ENCODE peak calls at places on chromosomes 4 and X, in six cellular contexts. One of them, this sample, is unnamed.
A peak's percentile ranks its signal among the peaks of the same experiment; 100 is the strongest.

GRCh38 chrX:13432376-13432775 is 112.5 kb upstream of the ATXN3L start:
- DNase-seq in PC-3: peak; percentile 45
- DNase-seq in LoVo: no peak
- DNase-seq in natural killer cell treated with Interleukin-12 subunit alpha and Interleukin-12 subunit beta and Interleukin-15 and Interleukin-18, amount 100 ng/mL, for 72 hours: no peak
- DNase-seq in NCI-H2029: no peak
- DNase-seq in psoas muscle: no peak
- DNase-seq in this sample: no peak

GRCh38 chrX:97936296-97936695 is 1052.6 kb downstream of the RPA4 start:
- DNase-seq in PC-3: no peak
- DNase-seq in LoVo: no peak
- DNase-seq in natural killer cell treated with Interleukin-12 subunit alpha and Interleukin-12 subunit beta and Interleukin-15 and Interleukin-18, amount 100 ng/mL, for 72 hours: no peak
- DNase-seq in NCI-H2029: no peak
- DNase-seq in psoas muscle: no peak
- DNase-seq in this sample: no peak

GRCh38 chr4:108492816-108493595 is 127.4 kb upstream of the RPL34 start:
- DNase-seq in PC-3: peak; percentile 4
- DNase-seq in LoVo: peak; percentile 28
- DNase-seq in natural killer cell treated with Interleukin-12 subunit alpha and Interleukin-12 subunit beta and Interleukin-15 and Interleukin-18, amount 100 ng/mL, for 72 hours: no peak
- DNase-seq in NCI-H2029: no peak
- DNase-seq in psoas muscle: no peak
- DNase-seq in this sample: no peak

GRCh38 chrX:108304210-108304609 is 134.0 kb downstream of the COL4A6 start:
- DNase-seq in PC-3: peak; percentile 41
- DNase-seq in LoVo: no peak
- DNase-seq in natural killer cell treated with Interleukin-12 subunit alpha and Interleukin-12 subunit beta and Interleukin-15 and Interleukin-18, amount 100 ng/mL, for 72 hours: no peak
- DNase-seq in NCI-H2029: no peak
- DNase-seq in psoas muscle: no peak
- DNase-seq in this sample: no peak

GRCh38 chr4:40270609-40271008 is 64.5 kb upstream of the CHRNA9 start:
- DNase-seq in PC-3: no peak
- DNase-seq in LoVo: no peak
- DNase-seq in natural killer cell treated with Interleukin-12 subunit alpha and Interleukin-12 subunit beta and Interleukin-15 and Interleukin-18, amount 100 ng/mL, for 72 hours: no peak
- DNase-seq in NCI-H2029: no peak
- DNase-seq in psoas muscle: no peak
- DNase-seq in this sample: no peak

GRCh38 chrX:109485470-109486340 is 3.8 kb upstream of the GUCY2F start:
- DNase-seq in PC-3: peak; percentile 71
- DNase-seq in LoVo: peak; percentile 60
- DNase-seq in natural killer cell treated with Interleukin-12 subunit alpha and Interleukin-12 subunit beta and Interleukin-15 and Interleukin-18, amount 100 ng/mL, for 72 hours: no peak
- DNase-seq in NCI-H2029: peak; percentile 2
- DNase-seq in psoas muscle: peak; percentile 18
- DNase-seq in this sample: peak; percentile 29

GRCh38 chrX:132216806-132217202 is 2.4 kb downstream of the RAP2C start:
- DNase-seq in PC-3: peak; percentile 27
- DNase-seq in LoVo: no peak
- DNase-seq in natural killer cell treated with Interleukin-12 subunit alpha and Interleukin-12 subunit beta and Interleukin-15 and Interleukin-18, amount 100 ng/mL, for 72 hours: no peak
- DNase-seq in NCI-H2029: no peak
- DNase-seq in psoas muscle: no peak
- DNase-seq in this sample: no peak

GRCh38 chr4:176660561-176660960 is 132.2 kb downstream of the VEGFC start:
- DNase-seq in PC-3: peak; percentile 46
- DNase-seq in LoVo: no peak
- DNase-seq in natural killer cell treated with Interleukin-12 subunit alpha and Interleukin-12 subunit beta and Interleukin-15 and Interleukin-18, amount 100 ng/mL, for 72 hours: no peak
- DNase-seq in NCI-H2029: no peak
- DNase-seq in psoas muscle: no peak
- DNase-seq in this sample: no peak

GRCh38 chr4:155954118-155954503 is 445 bp upstream of the CTSO start:
- DNase-seq in PC-3: no peak
- DNase-seq in LoVo: no peak
- DNase-seq in natural killer cell treated with Interleukin-12 subunit alpha and Interleukin-12 subunit beta and Interleukin-15 and Interleukin-18, amount 100 ng/mL, for 72 hours: no peak
- DNase-seq in NCI-H2029: no peak
- DNase-seq in psoas muscle: peak; percentile 12
- DNase-seq in this sample: no peak

GRCh38 chrX:102728646-102729045 is 8.1 kb downstream of the GPRASP3 start:
- DNase-seq in PC-3: no peak
- DNase-seq in LoVo: no peak
- DNase-seq in natural killer cell treated with Interleukin-12 subunit alpha and Interleukin-12 subunit beta and Interleukin-15 and Interleukin-18, amount 100 ng/mL, for 72 hours: no peak
- DNase-seq in NCI-H2029: no peak
- DNase-seq in psoas muscle: no peak
- DNase-seq in this sample: no peak

GRCh38 chr4:24607338-24607737 is 23.0 kb upstream of the DHX15 start:
- DNase-seq in PC-3: no peak
- DNase-seq in LoVo: no peak
- DNase-seq in natural killer cell treated with Interleukin-12 subunit alpha and Interleukin-12 subunit beta and Interleukin-15 and Interleukin-18, amount 100 ng/mL, for 72 hours: no peak
- DNase-seq in NCI-H2029: no peak
- DNase-seq in psoas muscle: no peak
- DNase-seq in this sample: no peak

GRCh38 chr4:143300860-143301259 is 35.8 kb upstream of the GAB1 start:
- DNase-seq in PC-3: no peak
- DNase-seq in LoVo: no peak
- DNase-seq in natural killer cell treated with Interleukin-12 subunit alpha and Interleukin-12 subunit beta and Interleukin-15 and Interleukin-18, amount 100 ng/mL, for 72 hours: no peak
- DNase-seq in NCI-H2029: no peak
- DNase-seq in psoas muscle: no peak
- DNase-seq in this sample: no peak

GRCh38 chr4:114349543-114350175 is 248.9 kb upstream of the UGT8 start:
- DNase-seq in PC-3: peak; percentile 42
- DNase-seq in LoVo: peak; percentile 1
- DNase-seq in natural killer cell treated with Interleukin-12 subunit alpha and Interleukin-12 subunit beta and Interleukin-15 and Interleukin-18, amount 100 ng/mL, for 72 hours: no peak
- DNase-seq in NCI-H2029: no peak
- DNase-seq in psoas muscle: no peak
- DNase-seq in this sample: no peak

GRCh38 chrX:74925210-74926088 is at the start of gene NEXMIF:
- DNase-seq in PC-3: peak; percentile 19
- DNase-seq in LoVo: no peak
- DNase-seq in natural killer cell treated with Interleukin-12 subunit alpha and Interleukin-12 subunit beta and Interleukin-15 and Interleukin-18, amount 100 ng/mL, for 72 hours: no peak
- DNase-seq in NCI-H2029: peak; percentile 38
- DNase-seq in psoas muscle: no peak
- DNase-seq in this sample: no peak

GRCh38 chrX:51459125-51459524 is 37.3 kb downstream of the NUDT11 start:
- DNase-seq in PC-3: peak; percentile 57
- DNase-seq in LoVo: no peak
- DNase-seq in natural killer cell treated with Interleukin-12 subunit alpha and Interleukin-12 subunit beta and Interleukin-15 and Interleukin-18, amount 100 ng/mL, for 72 hours: no peak
- DNase-seq in NCI-H2029: no peak
- DNase-seq in psoas muscle: no peak
- DNase-seq in this sample: no peak

GRCh38 chrX:148885203-148885602 is 384.8 kb downstream of the AFF2 start:
- DNase-seq in PC-3: no peak
- DNase-seq in LoVo: no peak
- DNase-seq in natural killer cell treated with Interleukin-12 subunit alpha and Interleukin-12 subunit beta and Interleukin-15 and Interleukin-18, amount 100 ng/mL, for 72 hours: no peak
- DNase-seq in NCI-H2029: no peak
- DNase-seq in psoas muscle: no peak
- DNase-seq in this sample: no peak

GRCh38 chr4:39526810-39527295 is 386 bp downstream of the UGDH start:
- DNase-seq in PC-3: peak; percentile 3
- DNase-seq in LoVo: no peak
- DNase-seq in natural killer cell treated with Interleukin-12 subunit alpha and Interleukin-12 subunit beta and Interleukin-15 and Interleukin-18, amount 100 ng/mL, for 72 hours: no peak
- DNase-seq in NCI-H2029: no peak
- DNase-seq in psoas muscle: no peak
- DNase-seq in this sample: no peak

GRCh38 chrX:133661962-133662839 is 246.9 kb upstream of the GPC4 start:
- DNase-seq in PC-3: no peak
- DNase-seq in LoVo: no peak
- DNase-seq in natural killer cell treated with Interleukin-12 subunit alpha and Interleukin-12 subunit beta and Interleukin-15 and Interleukin-18, amount 100 ng/mL, for 72 hours: no peak
- DNase-seq in NCI-H2029: no peak
- DNase-seq in psoas muscle: no peak
- DNase-seq in this sample: no peak

GRCh38 chr4:45280121-45280520 is 553.8 kb upstream of the GNPDA2 start:
- DNase-seq in PC-3: no peak
- DNase-seq in LoVo: no peak
- DNase-seq in natural killer cell treated with Interleukin-12 subunit alpha and Interleukin-12 subunit beta and Interleukin-15 and Interleukin-18, amount 100 ng/mL, for 72 hours: no peak
- DNase-seq in NCI-H2029: no peak
- DNase-seq in psoas muscle: no peak
- DNase-seq in this sample: no peak

GRCh38 chr4:98514930-98515809 is 143.2 kb downstream of the TSPAN5 start:
- DNase-seq in PC-3: no peak
- DNase-seq in LoVo: no peak
- DNase-seq in natural killer cell treated with Interleukin-12 subunit alpha and Interleukin-12 subunit beta and Interleukin-15 and Interleukin-18, amount 100 ng/mL, for 72 hours: no peak
- DNase-seq in NCI-H2029: no peak
- DNase-seq in psoas muscle: no peak
- DNase-seq in this sample: no peak

GRCh38 chr4:26141101-26141830 is 179.5 kb upstream of the RBPJ start:
- DNase-seq in PC-3: no peak
- DNase-seq in LoVo: no peak
- DNase-seq in natural killer cell treated with Interleukin-12 subunit alpha and Interleukin-12 subunit beta and Interleukin-15 and Interleukin-18, amount 100 ng/mL, for 72 hours: no peak
- DNase-seq in NCI-H2029: no peak
- DNase-seq in psoas muscle: peak; percentile 16
- DNase-seq in this sample: no peak

GRCh38 chrX:44223150-44223549 is 120.3 kb downstream of the EFHC2 start:
- DNase-seq in PC-3: peak; percentile 91
- DNase-seq in LoVo: peak; percentile 68
- DNase-seq in natural killer cell treated with Interleukin-12 subunit alpha and Interleukin-12 subunit beta and Interleukin-15 and Interleukin-18, amount 100 ng/mL, for 72 hours: no peak
- DNase-seq in NCI-H2029: no peak
- DNase-seq in psoas muscle: no peak
- DNase-seq in this sample: no peak

GRCh38 chr4:107823870-107824366 is 814 bp upstream of the SGMS2 start:
- DNase-seq in PC-3: no peak
- DNase-seq in LoVo: no peak
- DNase-seq in natural killer cell treated with Interleukin-12 subunit alpha and Interleukin-12 subunit beta and Interleukin-15 and Interleukin-18, amount 100 ng/mL, for 72 hours: no peak
- DNase-seq in NCI-H2029: no peak
- DNase-seq in psoas muscle: no peak
- DNase-seq in this sample: no peak

GRCh38 chr4:94890579-94890978 is 132.8 kb downstream of the BMPR1B start:
- DNase-seq in PC-3: no peak
- DNase-seq in LoVo: no peak
- DNase-seq in natural killer cell treated with Interleukin-12 subunit alpha and Interleukin-12 subunit beta and Interleukin-15 and Interleukin-18, amount 100 ng/mL, for 72 hours: no peak
- DNase-seq in NCI-H2029: no peak
- DNase-seq in psoas muscle: no peak
- DNase-seq in this sample: no peak

GRCh38 chrX:38959736-38960534 is 158.7 kb downstream of the MID1IP1 start:
- DNase-seq in PC-3: no peak
- DNase-seq in LoVo: no peak
- DNase-seq in natural killer cell treated with Interleukin-12 subunit alpha and Interleukin-12 subunit beta and Interleukin-15 and Interleukin-18, amount 100 ng/mL, for 72 hours: no peak
- DNase-seq in NCI-H2029: no peak
- DNase-seq in psoas muscle: no peak
- DNase-seq in this sample: no peak

GRCh38 chr4:13966241-13967195 is 339.0 kb upstream of the BOD1L1 start:
- DNase-seq in PC-3: peak; percentile 72
- DNase-seq in LoVo: no peak
- DNase-seq in natural killer cell treated with Interleukin-12 subunit alpha and Interleukin-12 subunit beta and Interleukin-15 and Interleukin-18, amount 100 ng/mL, for 72 hours: no peak
- DNase-seq in NCI-H2029: no peak
- DNase-seq in psoas muscle: no peak
- DNase-seq in this sample: no peak

GRCh38 chrX:119391279-119391678 is 7.9 kb upstream of the SLC25A43 start:
- DNase-seq in PC-3: peak; percentile 62
- DNase-seq in LoVo: no peak
- DNase-seq in natural killer cell treated with Interleukin-12 subunit alpha and Interleukin-12 subunit beta and Interleukin-15 and Interleukin-18, amount 100 ng/mL, for 72 hours: no peak
- DNase-seq in NCI-H2029: no peak
- DNase-seq in psoas muscle: no peak
- DNase-seq in this sample: no peak

GRCh38 chrX:2875798-2876399 is 47.2 kb downstream of the GYG2 start:
- DNase-seq in PC-3: peak; percentile 26
- DNase-seq in LoVo: no peak
- DNase-seq in natural killer cell treated with Interleukin-12 subunit alpha and Interleukin-12 subunit beta and Interleukin-15 and Interleukin-18, amount 100 ng/mL, for 72 hours: no peak
- DNase-seq in NCI-H2029: no peak
- DNase-seq in psoas muscle: no peak
- DNase-seq in this sample: no peak

GRCh38 chr4:73499996-73500765 is 18.6 kb downstream of the AFM start:
- DNase-seq in PC-3: peak; percentile 45
- DNase-seq in LoVo: peak; percentile 15
- DNase-seq in natural killer cell treated with Interleukin-12 subunit alpha and Interleukin-12 subunit beta and Interleukin-15 and Interleukin-18, amount 100 ng/mL, for 72 hours: no peak
- DNase-seq in NCI-H2029: peak; percentile 25
- DNase-seq in psoas muscle: no peak
- DNase-seq in this sample: no peak

GRCh38 chr4:156773648-156774357 is 197.8 kb downstream of the PDGFC start:
- DNase-seq in PC-3: peak; percentile 63
- DNase-seq in LoVo: no peak
- DNase-seq in natural killer cell treated with Interleukin-12 subunit alpha and Interleukin-12 subunit beta and Interleukin-15 and Interleukin-18, amount 100 ng/mL, for 72 hours: no peak
- DNase-seq in NCI-H2029: no peak
- DNase-seq in psoas muscle: no peak
- DNase-seq in this sample: no peak

GRCh38 chrX:125439194-125439849 is 119.7 kb downstream of the TEX13C start:
- DNase-seq in PC-3: no peak
- DNase-seq in LoVo: no peak
- DNase-seq in natural killer cell treated with Interleukin-12 subunit alpha and Interleukin-12 subunit beta and Interleukin-15 and Interleukin-18, amount 100 ng/mL, for 72 hours: no peak
- DNase-seq in NCI-H2029: no peak
- DNase-seq in psoas muscle: no peak
- DNase-seq in this sample: no peak

GRCh38 chr4:141575884-141576283 is 60.5 kb upstream of the IL15 start:
- DNase-seq in PC-3: peak; percentile 46
- DNase-seq in LoVo: no peak
- DNase-seq in natural killer cell treated with Interleukin-12 subunit alpha and Interleukin-12 subunit beta and Interleukin-15 and Interleukin-18, amount 100 ng/mL, for 72 hours: no peak
- DNase-seq in NCI-H2029: no peak
- DNase-seq in psoas muscle: no peak
- DNase-seq in this sample: no peak

GRCh38 chrX:153351981-153352380 is 18.0 kb downstream of the ZNF275 start:
- DNase-seq in PC-3: no peak
- DNase-seq in LoVo: no peak
- DNase-seq in natural killer cell treated with Interleukin-12 subunit alpha and Interleukin-12 subunit beta and Interleukin-15 and Interleukin-18, amount 100 ng/mL, for 72 hours: no peak
- DNase-seq in NCI-H2029: peak; percentile 71
- DNase-seq in psoas muscle: no peak
- DNase-seq in this sample: no peak

GRCh38 chr4:186587416-186588018 is 32.1 kb upstream of the MTNR1A start:
- DNase-seq in PC-3: peak; percentile 54
- DNase-seq in LoVo: peak; percentile 41
- DNase-seq in natural killer cell treated with Interleukin-12 subunit alpha and Interleukin-12 subunit beta and Interleukin-15 and Interleukin-18, amount 100 ng/mL, for 72 hours: no peak
- DNase-seq in NCI-H2029: no peak
- DNase-seq in psoas muscle: peak; percentile 59
- DNase-seq in this sample: peak; percentile 12

GRCh38 chr4:159010563-159011260 is 92.2 kb upstream of the RAPGEF2 start:
- DNase-seq in PC-3: peak; percentile 68
- DNase-seq in LoVo: no peak
- DNase-seq in natural killer cell treated with Interleukin-12 subunit alpha and Interleukin-12 subunit beta and Interleukin-15 and Interleukin-18, amount 100 ng/mL, for 72 hours: no peak
- DNase-seq in NCI-H2029: peak; percentile 74
- DNase-seq in psoas muscle: peak; percentile 64
- DNase-seq in this sample: no peak

GRCh38 chr4:100098681-100099080 is 91.6 kb downstream of the DDIT4L start:
- DNase-seq in PC-3: no peak
- DNase-seq in LoVo: no peak
- DNase-seq in natural killer cell treated with Interleukin-12 subunit alpha and Interleukin-12 subunit beta and Interleukin-15 and Interleukin-18, amount 100 ng/mL, for 72 hours: no peak
- DNase-seq in NCI-H2029: no peak
- DNase-seq in psoas muscle: no peak
- DNase-seq in this sample: no peak